ENCODE peak calls at places on chromosomes 4 and X, in ten cellular contexts. C is fibroblast of lung, Y is pancreas, M is WERI-Rb-1, I is mammary epithelial cell, J is uterus, D is psoas muscle, Q is mucosa of descending colon, E is BJ, W is neural progenitor cell. R is an unnamed sample.
A peak's percentile ranks its signal among the peaks of the same experiment; 100 is the strongest.

GRCh38 chr4:152245706-152246105 is 290.2 kb downstream of the FBXW7 start:
- DNase-seq in W (no peak), C (no peak), J (no peak), Q (no peak), D (no peak), Y (no peak), E (no peak), M (no peak), I (no peak), R (no peak)

GRCh38 chr4:3707423-3708102 is 58.6 kb upstream of the ADRA2C start:
- DNase-seq in E (no peak), M (no peak), Q (peak; percentile 34), I (no peak), W (no peak), J (no peak), Y (no peak), C (no peak), D (no peak), R (peak; percentile 17)

GRCh38 chr4:165716472-165716871 is 156.6 kb upstream of the TLL1 start:
- DNase-seq in Q (no peak), M (no peak), Y (no peak), J (no peak), D (no peak), E (no peak), C (no peak), I (no peak), W (no peak), R (no peak)

GRCh38 chrX:65528705-65529340 is 5.8 kb downstream of the LAS1L start:
- DNase-seq in J (peak; percentile 47), I (peak; percentile 8), M (peak; percentile 50), Q (no peak), E (no peak), D (peak; percentile 36), W (peak; percentile 50), C (peak; percentile 21), Y (no peak), R (peak; percentile 43)

GRCh38 chr4:70945046-70945445 is 42.9 kb downstream of the MOB1B start:
- DNase-seq in C (peak; percentile 16), J (no peak), Y (no peak), W (no peak), D (no peak), Q (no peak), M (no peak), E (no peak), I (no peak), R (no peak)

GRCh38 chr4:182235016-182235415 is 8.2 kb upstream of the TENM3 start:
- DNase-seq in Q (no peak), E (peak; percentile 12), I (no peak), M (no peak), D (no peak), Y (no peak), J (no peak), C (no peak), W (no peak), R (no peak)

GRCh38 chr4:156255205-156255604 is 301.5 kb upstream of the CTSO start:
- DNase-seq in J (no peak), E (no peak), D (no peak), Y (no peak), Q (no peak), W (no peak), C (no peak), M (no peak), I (no peak), R (no peak)

GRCh38 chr4:3389186-3389878 is 52.4 kb upstream of the HGFAC start:
- DNase-seq in D (no peak), Q (no peak), E (no peak), W (no peak), J (no peak), C (no peak), Y (no peak), I (no peak), M (no peak), R (no peak)

GRCh38 chrX:125382889-125383288 is 63.2 kb downstream of the TEX13C start:
- DNase-seq in Q (no peak), E (no peak), D (no peak), W (no peak), C (no peak), M (no peak), I (no peak), J (no peak), Y (no peak), R (no peak)

GRCh38 chrX:125384843-125385242 is 65.2 kb downstream of the TEX13C start:
- DNase-seq in E (no peak), Q (no peak), M (no peak), C (no peak), D (no peak), I (no peak), J (no peak), Y (no peak), W (no peak), R (no peak)

GRCh38 chrX:125382148-125382628 is 62.5 kb downstream of the TEX13C start:
- DNase-seq in J (no peak), I (no peak), Q (no peak), E (no peak), Y (no peak), M (no peak), C (no peak), W (no peak), D (no peak), R (no peak)

DNA sequence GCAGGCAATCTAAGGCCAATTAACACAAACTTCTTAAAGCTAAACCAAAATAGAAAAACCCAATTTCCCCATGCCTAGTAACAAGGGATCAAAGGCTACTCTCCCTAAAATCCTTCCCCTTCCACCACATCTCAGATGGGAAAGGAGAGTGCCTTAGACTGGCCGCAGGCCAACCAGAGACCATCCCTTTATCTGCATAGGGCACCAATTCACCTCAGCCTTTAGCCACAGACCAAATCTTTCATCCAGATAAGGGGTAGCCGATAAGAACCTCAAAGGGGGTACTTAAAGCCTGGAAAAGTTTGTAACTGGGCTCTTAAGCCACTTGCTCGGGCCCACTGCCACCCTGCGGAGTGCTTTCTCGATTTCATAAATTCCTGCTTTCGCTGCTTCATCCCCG is 68.3 kb downstream of the TEX13C start:
- DNase-seq in D (no peak), I (no peak), W (no peak), E (no peak), C (no peak), Q (no peak), J (no peak), Y (no peak), M (no peak), R (no peak)
- H3K4me3 ChIP-seq in D (no peak overlapping the region), I (no peak overlapping the region), W (no peak overlapping the region), E (no peak overlapping the region), C (no peak overlapping the region), Q (no peak overlapping the region), J (no peak overlapping the region), Y (no peak overlapping the region), M (no peak overlapping the region), R (no peak overlapping the region)

DNA sequence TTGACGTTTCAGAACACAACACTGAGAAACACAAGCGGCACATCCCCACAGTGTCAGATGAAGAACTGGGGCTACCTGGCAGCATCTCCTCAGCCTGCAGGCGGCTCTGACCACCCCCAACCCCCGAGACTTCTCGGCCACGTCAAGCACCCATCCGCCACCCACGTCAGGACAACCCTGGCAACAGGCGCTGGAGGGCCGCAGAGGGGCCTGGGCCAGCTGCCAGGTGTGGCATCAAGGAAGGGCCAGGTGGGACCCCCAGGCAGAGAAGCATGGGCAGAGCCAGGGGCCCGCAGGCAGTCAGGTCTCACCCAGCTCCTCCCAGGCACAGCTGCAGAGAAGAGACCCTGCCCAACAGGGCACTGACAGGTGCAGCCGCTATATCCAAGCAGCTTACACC is 22.3 kb downstream of the GAK start:
- DNase-seq in D (peak; percentile 3), I (no peak), J (no peak), Q (peak; percentile 37), W (no peak), M (no peak), C (no peak), Y (no peak), E (no peak), R (peak; percentile 6)
- H3K36me3 ChIP-seq in D (peaks cover 55% of the 10 kb centered on the region), I (no peaks in the 10 kb centered on the region), J (no peaks in the 10 kb centered on the region), Q (no peaks in the 10 kb centered on the region), W (no peaks in the 10 kb centered on the region), M (peaks cover 33% of the 10 kb centered on the region), C (peaks cover 4% of the 10 kb centered on the region), Y (peaks cover 4% of the 10 kb centered on the region), E (peaks cover 11% of the 10 kb centered on the region), R (peaks cover 24% of the 10 kb centered on the region)

GRCh38 chr4:109162759-109163158 is 139.7 kb downstream of the COL25A1 start:
- DNase-seq in E (no peak), D (no peak), Q (no peak), I (no peak), W (no peak), M (no peak), J (no peak), Y (no peak), C (no peak), R (no peak)
- TF ChIP-seq CTCF in E (no peak), D (no peak), Q (no peak), I (no peak), W (peak; percentile 22), M (no peak), J (no peak), Y (no peak), C (no peak), R (no peak)

GRCh38 chrX:3712870-3713224 is 602 bp downstream of the PRKX start:
- DNase-seq in I (no peak), Q (peak; percentile 76), Y (peak; percentile 28), D (no peak), E (no peak), W (no peak), M (peak; percentile 26), J (no peak), C (no peak), R (no peak)

GRCh38 chrX:3713225-3713936 is at the start of gene PRKX:
- DNase-seq in D (peak; percentile 55), E (no peak), I (peak; percentile 58), W (peak; percentile 76), C (peak; percentile 38), M (peak; percentile 66), J (peak; percentile 53), Q (peak; percentile 85), Y (peak; percentile 44), R (peak; percentile 65)

GRCh38 chrX:3711331-3711917 is 2.0 kb downstream of the PRKX start:
- DNase-seq in E (no peak), Y (no peak), Q (peak; percentile 64), M (no peak), C (no peak), J (no peak), W (no peak), D (no peak), I (no peak), R (no peak)

GRCh38 chrX:3713937-3714434 is 537 bp upstream of the PRKX start:
- DNase-seq in D (no peak), E (no peak), I (peak; percentile 12), W (peak; percentile 20), Q (no peak), M (no peak), Y (no peak), J (no peak), C (no peak), R (no peak)

DNA sequence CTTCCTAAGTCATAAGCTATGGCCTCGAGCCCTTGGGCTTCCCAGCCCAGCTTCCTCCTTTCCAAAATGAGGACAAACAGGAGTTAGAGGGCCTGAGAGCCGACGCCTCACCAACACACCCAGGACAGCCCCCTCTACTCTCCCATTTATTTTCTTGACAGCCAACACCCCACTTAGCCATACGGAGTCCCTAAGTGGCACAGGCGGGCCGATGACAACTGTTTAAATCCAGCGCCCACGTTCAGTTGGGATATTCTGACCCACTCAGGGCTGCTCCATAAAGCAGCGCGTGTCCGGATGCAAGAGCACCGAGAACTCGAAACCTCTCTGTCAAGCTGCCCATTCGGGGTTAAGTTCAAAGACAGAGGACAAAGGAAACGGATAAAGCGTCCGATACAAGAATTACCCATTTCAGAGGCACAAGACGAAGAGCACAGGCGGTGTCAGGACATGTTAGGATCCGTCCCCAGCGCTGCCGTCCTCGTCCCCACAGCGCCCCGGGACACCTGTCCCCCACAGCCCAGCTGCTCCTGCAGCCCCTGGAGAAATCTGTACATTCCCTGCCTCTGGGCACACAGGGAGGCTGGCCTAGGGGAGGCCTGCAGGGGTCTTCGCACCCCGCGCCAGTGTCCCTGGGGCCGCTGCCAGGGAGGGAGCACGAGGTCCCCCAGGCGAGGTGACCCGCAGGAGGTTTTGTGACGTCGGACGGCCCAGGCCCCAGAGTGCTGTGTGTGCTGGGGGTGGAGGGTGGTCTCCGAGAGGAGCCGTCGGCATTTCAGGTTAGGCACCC is 1.2 kb downstream of the PRKX start:
- DNase-seq in J (no peak), Q (no peak), W (peak; percentile 12), M (peak; percentile 19), I (peak; percentile 32), C (peak; percentile 45), Y (no peak), E (no peak), D (no peak), R (peak; percentile 9)
- H3K4me3 ChIP-seq in J (peak overlapping the region; percentile 55), Q (peak overlapping the region; percentile 57), W (peak overlapping the region; percentile 65), M (peak overlapping the region; percentile 93), I (peak overlapping the region; percentile 74), C (peak overlapping the region; percentile 54), Y (peak overlapping the region; percentile 49), E (peak overlapping the region; percentile 60), D (peak overlapping the region; percentile 65), R (peak overlapping the region; percentile 60)